ENCODE peak calls at places on chromosome 2, in eight cellular contexts. W, F, G, I, Y, O, C and Z are unnamed samples.

GRCh38 chr2:239712755-239713154 is 311.9 kb upstream of the HDAC4 start:
- DNase-seq in W (no peak), F (no peak), G (no peak), I (no peak), Y (no peak), O (no peak), C (no peak), Z (no peak)

GRCh38 chr2:46384457-46384815 is 87.2 kb downstream of the EPAS1 start:
- DNase-seq in W (no peak), F (no peak), G (no peak), I (no peak), Y (no peak), O (no peak), C (no peak), Z (no peak)

GRCh38 chr2:32772623-32773221 is 144.9 kb downstream of the TTC27 start:
- DNase-seq in W (no peak), F (peak), G (peak), I (peak), Y (peak), O (no peak), C (no peak), Z (no peak)

GRCh38 chr2:176464886-176465564 is 195.8 kb downstream of the MTX2 start:
- DNase-seq in W (no peak), F (no peak), G (no peak), I (no peak), Y (no peak), O (no peak), C (no peak), Z (no peak)

GRCh38 chr2:26585966-26586365 is 55.2 kb downstream of the CIB4 start:
- DNase-seq in W (no peak), F (no peak), G (no peak), I (no peak), Y (no peak), O (no peak), C (no peak), Z (no peak)

GRCh38 chr2:102418421-102418961 is 4.5 kb upstream of the IL18RAP start:
- DNase-seq in W (no peak), F (peak), G (peak), I (no peak), Y (no peak), O (no peak), C (no peak), Z (no peak)

GRCh38 chr2:3520591-3520990 is 1.3 kb upstream of the ADI1 start:
- DNase-seq in W (no peak), F (no peak), G (no peak), I (no peak), Y (no peak), O (no peak), C (no peak), Z (no peak)

GRCh38 chr2:83069724-83070123 is 1389.4 kb downstream of the SUCLG1 start:
- DNase-seq in W (no peak), F (peak), G (peak), I (no peak), Y (no peak), O (no peak), C (no peak), Z (no peak)

GRCh38 chr2:124081154-124081771 is 56.2 kb downstream of the CNTNAP5 start:
- DNase-seq in W (no peak), F (no peak), G (no peak), I (no peak), Y (no peak), O (no peak), C (no peak), Z (no peak)

GRCh38 chr2:148524519-148524919 is 120.0 kb upstream of the EPC2 start:
- DNase-seq in W (no peak), F (no peak), G (no peak), I (no peak), Y (no peak), O (no peak), C (no peak), Z (no peak)

GRCh38 chr2:224162122-224162521 is 123.0 kb upstream of the SERPINE2 start:
- DNase-seq in W (no peak), F (peak), G (peak), I (no peak), Y (peak), O (no peak), C (no peak), Z (no peak)

GRCh38 chr2:202104286-202104870 is 31.3 kb downstream of the KIAA2012 start:
- DNase-seq in W (no peak), F (peak), G (peak), I (peak), Y (no peak), O (no peak), C (peak), Z (peak)

GRCh38 chr2:86608832-86609231 is 14.8 kb downstream of the RNF103 start:
- DNase-seq in W (no peak), F (no peak), G (no peak), I (no peak), Y (no peak), O (no peak), C (no peak), Z (no peak)

DNA sequence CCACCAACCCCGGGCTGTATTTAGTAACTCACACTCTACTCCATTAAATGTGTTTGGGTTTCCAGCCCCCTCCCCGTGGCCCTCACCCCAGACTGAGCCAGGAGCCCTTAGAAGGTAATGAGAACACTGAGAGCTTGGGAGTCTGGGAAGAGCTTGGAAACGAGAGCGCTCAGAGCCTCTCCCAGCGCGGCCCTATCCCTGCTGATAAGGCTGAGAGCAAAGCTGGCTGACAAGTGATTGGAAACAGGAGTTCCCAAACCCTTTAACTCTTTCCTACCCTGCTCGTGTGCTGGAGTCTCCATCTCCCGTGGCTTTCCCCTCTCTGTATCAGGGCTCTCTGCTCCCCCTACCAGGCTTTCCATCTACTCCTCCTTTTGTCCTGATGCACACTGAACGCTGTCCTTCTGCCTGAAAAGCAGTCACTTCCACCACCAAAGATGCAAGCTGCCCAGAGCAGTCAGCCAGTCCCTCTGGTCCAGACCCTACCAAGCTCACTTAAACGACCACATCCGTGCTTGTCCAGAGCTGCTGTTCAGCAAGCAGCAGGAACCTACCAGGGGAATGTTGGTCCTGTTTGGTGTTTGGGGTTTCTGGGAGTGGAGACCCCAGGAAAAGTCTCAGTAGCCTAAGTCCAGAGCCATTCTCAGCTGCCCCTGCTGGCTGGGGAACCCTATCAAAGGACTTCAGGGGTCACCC is 100.0 kb upstream of the PKDCC start:
- DNase-seq in W (no peak), F (no peak), G (no peak), I (peak), Y (no peak), O (no peak), C (no peak), Z (no peak)
- H3K4me3 ChIP-seq in W (no peak), F (no peak), G (no peak), I (no peak), Y (no peak), O (no peak), C (no peak), Z (no peak)

GRCh38 chr2:230319211-230319862 is 7.7 kb upstream of the SP140L start:
- DNase-seq in W (no peak), F (no peak), G (no peak), I (no peak), Y (no peak), O (no peak), C (no peak), Z (peak)
- H3K4me3 ChIP-seq in W (no peak), F (no peak), G (no peak), I (no peak), Y (no peak), O (no peak), C (no peak), Z (no peak)

GRCh38 chr2:165469417-165469816 is at the start of gene CSRNP3:
- DNase-seq in W (peak), F (peak), G (peak), I (no peak), Y (peak), O (peak), C (peak), Z (peak)
- H3K4me3 ChIP-seq in W (peak), F (peak), G (peak), I (no peak), Y (peak), O (peak), C (peak), Z (peak)

GRCh38 chr2:157206921-157207320 is 50.6 kb upstream of the GALNT5 start:
- DNase-seq in W (no peak), F (no peak), G (no peak), I (no peak), Y (no peak), O (no peak), C (no peak), Z (no peak)
- H3K4me3 ChIP-seq in W (no peak), F (no peak), G (no peak), I (no peak), Y (no peak), O (no peak), C (no peak), Z (no peak)

GRCh38 chr2:121018136-121019057 is 266.6 kb downstream of the TFCP2L1 start:
- DNase-seq in W (peak), F (no peak), G (peak), I (peak), Y (no peak), O (no peak), C (no peak), Z (no peak)
- H3K4me3 ChIP-seq in W (peak), F (no peak), G (no peak), I (no peak), Y (no peak), O (peak), C (no peak), Z (peak)

DNA sequence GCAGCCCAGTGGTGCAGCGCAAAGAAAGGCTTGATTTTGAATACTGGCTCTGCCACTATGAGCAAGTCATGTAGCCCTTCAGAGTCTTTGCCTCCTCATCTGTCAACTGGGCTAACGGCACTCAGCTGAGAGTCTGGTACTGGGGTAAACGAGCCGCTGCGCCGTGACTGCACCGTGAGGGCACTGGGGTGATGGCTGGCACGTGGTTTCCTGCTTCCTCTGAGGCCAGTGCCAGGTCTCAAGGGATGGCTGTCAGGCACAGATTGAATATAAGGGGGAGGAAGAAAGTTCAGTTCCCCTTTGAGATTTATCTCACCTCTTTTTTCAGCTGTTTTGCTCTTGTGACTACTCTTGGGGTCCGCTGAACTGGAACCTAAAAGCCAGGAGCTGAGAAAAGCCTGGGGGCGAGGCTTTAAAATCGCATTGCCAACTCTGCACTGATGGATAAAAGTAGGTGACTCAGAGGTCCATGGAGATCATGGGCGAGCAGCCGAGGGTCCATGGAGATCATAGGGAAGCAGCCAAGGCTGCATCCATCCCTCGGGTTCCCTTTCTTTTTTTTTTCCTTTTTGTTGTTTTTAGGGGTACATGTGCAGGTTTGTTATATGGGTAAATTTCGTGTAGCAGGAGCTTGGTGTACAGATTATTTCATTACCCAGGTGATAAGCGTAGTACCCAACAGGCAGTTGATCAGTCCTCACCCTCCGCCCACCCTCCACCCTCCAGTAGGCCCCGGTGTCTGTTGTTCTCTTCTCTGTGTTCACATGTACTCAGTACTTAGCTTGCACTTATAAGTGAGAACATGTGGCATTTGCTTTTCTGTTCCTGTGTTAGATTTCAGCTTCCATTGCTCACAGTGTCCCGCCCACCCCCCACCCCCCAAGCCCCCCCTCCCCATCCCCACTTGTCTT is 114.3 kb downstream of the SPP2 start:
- DNase-seq in W (no peak), F (no peak), G (no peak), I (no peak), Y (no peak), O (no peak), C (no peak), Z (no peak)
- H3K4me3 ChIP-seq in W (no peak), F (no peak), G (no peak), I (no peak), Y (no peak), O (no peak), C (no peak), Z (no peak)

GRCh38 chr2:141778315-141778835 is 352.4 kb downstream of the LRP1B start:
- DNase-seq in W (no peak), F (no peak), G (no peak), I (no peak), Y (no peak), O (no peak), C (no peak), Z (no peak)

DNA sequence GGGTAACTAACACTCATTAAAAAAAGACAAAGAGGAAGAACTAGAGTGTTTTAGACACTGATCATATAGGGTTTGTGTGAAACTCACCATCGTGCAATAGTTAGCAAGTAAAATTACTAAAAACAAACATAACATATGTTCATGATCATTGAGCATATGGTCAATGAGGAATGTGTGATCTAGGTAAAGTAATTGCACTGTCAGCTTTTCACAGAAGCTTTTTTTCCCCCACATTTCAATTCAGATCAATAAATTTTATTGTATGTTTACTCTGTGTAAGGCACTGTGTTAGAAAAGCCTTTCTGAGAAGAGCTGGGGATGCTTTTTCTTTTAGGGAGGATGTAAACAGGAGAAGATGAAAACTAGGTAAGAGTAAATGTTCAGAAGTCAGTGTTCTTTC is 348.2 kb downstream of the LRP1B start:
- DNase-seq in W (no peak), F (no peak), G (no peak), I (no peak), Y (no peak), O (no peak), C (no peak), Z (no peak)
- H3K4me3 ChIP-seq in W (no peak), F (no peak), G (no peak), I (no peak), Y (no peak), O (no peak), C (no peak), Z (no peak)

GRCh38 chr2:64456298-64456697 is 2.3 kb downstream of the LGALSL start:
- DNase-seq in W (no peak), F (no peak), G (no peak), I (no peak), Y (no peak), O (no peak), C (peak), Z (no peak)
- H3K4me3 ChIP-seq in W (no peak), F (no peak), G (no peak), I (no peak), Y (no peak), O (no peak), C (no peak), Z (no peak)

GRCh38 chr2:88350262-88350640 is 102.2 kb downstream of the FOXI3 start:
- DNase-seq in W (no peak), F (no peak), G (no peak), I (no peak), Y (no peak), O (no peak), C (peak), Z (peak)

GRCh38 chr2:88345842-88346241 is 106.7 kb downstream of the FOXI3 start:
- DNase-seq in W (no peak), F (no peak), G (no peak), I (no peak), Y (no peak), O (no peak), C (no peak), Z (no peak)

GRCh38 chr2:88355486-88355885 is 97.0 kb downstream of the FOXI3 start:
- DNase-seq in W (no peak), F (no peak), G (no peak), I (no peak), Y (no peak), O (no peak), C (no peak), Z (no peak)

GRCh38 chr2:88350641-88351601 is 101.6 kb downstream of the FOXI3 start:
- DNase-seq in W (no peak), F (peak), G (no peak), I (peak), Y (no peak), O (peak), C (peak), Z (peak)
- H3K4me3 ChIP-seq in W (no peak), F (peak), G (no peak), I (no peak), Y (peak), O (no peak), C (peak), Z (peak)

DNA sequence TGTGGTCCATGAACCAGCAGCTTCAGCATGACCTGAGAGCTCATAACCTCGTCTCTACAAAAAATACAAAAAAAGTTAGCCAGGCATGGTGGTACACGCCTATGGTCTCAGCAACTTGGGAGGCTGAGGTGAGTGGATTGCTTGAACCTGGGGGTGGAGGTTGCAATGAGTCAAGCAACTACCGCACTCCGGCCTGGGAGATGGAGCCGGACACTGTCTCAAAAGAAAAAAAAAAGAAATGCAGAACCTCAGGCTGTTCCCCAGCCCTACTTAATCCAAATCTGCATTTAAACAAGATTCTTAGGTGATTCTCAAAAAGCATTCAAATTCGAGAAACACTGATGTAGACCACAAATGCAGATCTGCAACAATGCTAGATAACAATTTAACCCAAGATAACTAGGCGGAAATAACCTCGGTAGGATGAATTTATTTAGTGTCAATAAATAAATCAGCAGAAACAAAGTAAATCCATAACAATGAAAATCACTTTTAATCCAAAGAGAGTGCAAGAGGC is 203.5 kb downstream of the SP3 start:
- DNase-seq in W (no peak), F (no peak), G (no peak), I (no peak), Y (no peak), O (no peak), C (no peak), Z (no peak)
- H3K4me3 ChIP-seq in W (no peak), F (no peak), G (no peak), I (no peak), Y (no peak), O (no peak), C (no peak), Z (no peak)